ENCODE peak calls at places on chromosomes 7 and 10, in six cellular contexts. B is A673, J is heart right ventricle, U is stomach, N is tibial artery, P is transverse colon. D is an unnamed sample.
A peak's percentile ranks its signal among the peaks of the same experiment; 100 is the strongest.

GRCh38 chr7:2517678-2518077 is 1.9 kb upstream of the LFNG start:
- DNase-seq in B (no peak), J (no peak), U (no peak), N (no peak), P (no peak), D (no peak)

GRCh38 chr10:5047912-5048628 is 44.4 kb upstream of the AKR1C2 start:
- DNase-seq in B (no peak), J (no peak), U (no peak), N (no peak), P (no peak), D (no peak)

GRCh38 chr7:100983451-100984187 is 14.3 kb downstream of the MUC12 start:
- DNase-seq in B (no peak), J (no peak), U (no peak), N (no peak), P (peak; percentile 68), D (peak; percentile 84)

GRCh38 chr7:148486937-148487336 is 103.6 kb upstream of the C7orf33 start:
- DNase-seq in B (no peak), J (no peak), U (no peak), N (no peak), P (no peak), D (no peak)

GRCh38 chr10:13969118-13969791 is 361.5 kb downstream of the FRMD4A start:
- DNase-seq in B (no peak), J (no peak), U (no peak), N (no peak), P (no peak), D (no peak)

GRCh38 chr7:7639847-7640220 is 718 bp upstream of the UMAD1 start:
- DNase-seq in B (peak; percentile 40), J (no peak), U (no peak), N (no peak), P (peak; percentile 37), D (peak; percentile 17)

GRCh38 chr7:100013328-100013676 is 2.1 kb upstream of the ZKSCAN1 start:
- DNase-seq in B (no peak), J (no peak), U (no peak), N (peak; percentile 11), P (no peak), D (no peak)

GRCh38 chr10:102951316-102951715 is 33.2 kb downstream of the CNNM2 start:
- DNase-seq in B (no peak), J (no peak), U (no peak), N (no peak), P (no peak), D (no peak)

GRCh38 chr7:55557666-55558188 is 14.6 kb downstream of the VOPP1 start:
- DNase-seq in B (no peak), J (no peak), U (no peak), N (no peak), P (no peak), D (no peak)

GRCh38 chr10:110137142-110137545 is 70.3 kb upstream of the MXI1 start:
- DNase-seq in B (peak; percentile 81), J (no peak), U (no peak), N (no peak), P (no peak), D (peak; percentile 14)

GRCh38 chr10:92790449-92790848 is 57.9 kb upstream of the EXOC6 start:
- DNase-seq in B (no peak), J (no peak), U (no peak), N (no peak), P (no peak), D (no peak)

GRCh38 chr10:5538446-5538845 is 13.7 kb downstream of the CALML3 start:
- DNase-seq in B (no peak), J (no peak), U (peak; percentile 9), N (peak; percentile 17), P (peak; percentile 6), D (no peak)

GRCh38 chr10:88379575-88379974 is 203.5 kb downstream of the RNLS start:
- DNase-seq in B (no peak), J (no peak), U (no peak), N (no peak), P (peak; percentile 35), D (no peak)

GRCh38 chr7:158734861-158735260 is 30.3 kb upstream of the NCAPG2 start:
- DNase-seq in B (no peak), J (no peak), U (no peak), N (no peak), P (no peak), D (no peak)

GRCh38 chr10:125284875-125285597 is 124.7 kb upstream of the CTBP2 start:
- DNase-seq in B (peak; percentile 40), J (no peak), U (no peak), N (no peak), P (no peak), D (no peak)

GRCh38 chr10:60981012-60981411 is 37.0 kb upstream of the RHOBTB1 start:
- DNase-seq in B (no peak), J (no peak), U (no peak), N (no peak), P (no peak), D (no peak)

GRCh38 chr10:12906051-12906541 is 95.4 kb downstream of the CCDC3 start:
- DNase-seq in B (no peak), J (no peak), U (no peak), N (peak; percentile 86), P (no peak), D (peak; percentile 74)

GRCh38 chr7:81138850-81139249 is 220.0 kb upstream of the SEMA3C start:
- DNase-seq in B (no peak), J (no peak), U (no peak), N (no peak), P (no peak), D (no peak)

GRCh38 chr7:101817031-101817929 is at the start of gene CUX1:
- DNase-seq in B (peak; percentile 27), J (peak; percentile 34), U (peak; percentile 54), N (no peak), P (peak; percentile 59), D (peak; percentile 22)

GRCh38 chr7:128909605-128910568 is 622 bp downstream of the KCP start:
- DNase-seq in B (peak; percentile 55), J (no peak), U (no peak), N (peak; percentile 62), P (no peak), D (no peak)

GRCh38 chr10:78973901-78974408 is 94.8 kb upstream of the ZMIZ1 start:
- DNase-seq in B (peak; percentile 95), J (peak; percentile 79), U (no peak), N (no peak), P (no peak), D (peak; percentile 81)

GRCh38 chr10:43373461-43373860 is 2.0 kb downstream of the FXYD4 start:
- DNase-seq in B (no peak), J (no peak), U (no peak), N (no peak), P (no peak), D (no peak)

GRCh38 chr7:83648464-83649241 is at the start of gene SEMA3E:
- DNase-seq in B (no peak), J (no peak), U (peak; percentile 32), N (no peak), P (no peak), D (peak; percentile 38)

GRCh38 chr7:80827238-80827633 is 91.6 kb downstream of the SEMA3C start:
- DNase-seq in B (no peak), J (no peak), U (no peak), N (no peak), P (no peak), D (peak; percentile 26)

GRCh38 chr7:139588632-139589031 is 65.1 kb downstream of the CLEC2L start:
- DNase-seq in B (peak; percentile 52), J (no peak), U (peak; percentile 20), N (no peak), P (no peak), D (no peak)

GRCh38 chr7:43658718-43659548 is 70.4 kb downstream of the COA1 start:
- DNase-seq in B (no peak), J (no peak), U (no peak), N (no peak), P (no peak), D (no peak)

GRCh38 chr7:157337316-157338149 is 729 bp downstream of the DNAJB6 start:
- DNase-seq in B (peak; percentile 52), J (peak; percentile 73), U (peak; percentile 76), N (peak; percentile 78), P (peak; percentile 83), D (peak; percentile 31)

GRCh38 chr7:90520484-90520883 is 51.0 kb downstream of the PTTG1IP2 start:
- DNase-seq in B (peak; percentile 22), J (no peak), U (no peak), N (no peak), P (no peak), D (no peak)
- TF ChIP-seq CTCF in B (peak; percentile 65), J (peak; percentile 16), U (no peak), N (no peak), P (peak; percentile 32), D (peak; percentile 20)

GRCh38 chr7:154688952-154689351 is 314.0 kb downstream of the PAXIP1 start:
- DNase-seq in B (no peak), J (no peak), U (no peak), N (no peak), P (no peak), D (no peak)
- H3K27me3 ChIP-seq in B (no peaks in the 10 kb centered on the region), J (no peaks in the 10 kb centered on the region), U (no peaks in the 10 kb centered on the region), N (no peaks in the 10 kb centered on the region), P (no peaks in the 10 kb centered on the region), D (no peaks in the 10 kb centered on the region)

DNA sequence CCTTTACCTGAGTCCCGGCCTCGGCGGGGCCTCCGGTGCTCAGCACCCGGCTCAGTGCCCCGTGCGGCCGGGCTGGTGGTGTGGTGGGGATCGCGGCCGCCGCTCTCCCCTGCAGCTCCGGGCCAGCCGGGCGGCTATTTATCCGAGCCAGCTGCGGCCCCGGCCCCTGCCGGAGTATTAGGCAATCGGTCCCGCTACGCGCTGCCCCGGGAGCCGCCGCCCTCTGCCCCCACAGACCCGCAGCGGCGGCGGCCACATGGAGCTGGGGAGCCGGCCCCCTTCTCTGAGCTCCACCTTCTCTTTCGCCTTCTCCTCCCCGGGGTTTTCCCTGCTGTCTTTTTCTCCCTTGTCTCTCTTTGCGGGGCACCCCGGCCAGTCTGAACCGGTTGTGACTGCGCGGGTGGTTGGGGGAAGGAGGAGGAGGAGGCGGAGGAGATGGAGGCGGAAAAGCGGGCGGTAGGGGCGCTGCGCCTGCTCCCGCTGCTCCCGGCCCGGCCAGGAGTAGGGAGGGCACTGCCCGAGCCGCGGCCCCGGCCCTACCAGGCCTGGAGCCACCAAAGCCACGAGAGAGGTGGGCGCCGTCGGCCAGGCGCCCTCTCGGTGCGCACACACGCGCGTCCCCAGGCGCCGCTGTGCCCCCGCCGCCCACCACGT is at the start of gene SLC16A9:
- DNase-seq in B (peak; percentile 74), J (peak; percentile 57), U (peak; percentile 44), N (peak; percentile 80), P (peak; percentile 69), D (peak; percentile 56)
- TF ChIP-seq CTCF in B (peak; percentile 46), J (peak; percentile 57), U (peak; percentile 21), N (peak; percentile 41), P (peak; percentile 28), D (peak; percentile 46)

DNA sequence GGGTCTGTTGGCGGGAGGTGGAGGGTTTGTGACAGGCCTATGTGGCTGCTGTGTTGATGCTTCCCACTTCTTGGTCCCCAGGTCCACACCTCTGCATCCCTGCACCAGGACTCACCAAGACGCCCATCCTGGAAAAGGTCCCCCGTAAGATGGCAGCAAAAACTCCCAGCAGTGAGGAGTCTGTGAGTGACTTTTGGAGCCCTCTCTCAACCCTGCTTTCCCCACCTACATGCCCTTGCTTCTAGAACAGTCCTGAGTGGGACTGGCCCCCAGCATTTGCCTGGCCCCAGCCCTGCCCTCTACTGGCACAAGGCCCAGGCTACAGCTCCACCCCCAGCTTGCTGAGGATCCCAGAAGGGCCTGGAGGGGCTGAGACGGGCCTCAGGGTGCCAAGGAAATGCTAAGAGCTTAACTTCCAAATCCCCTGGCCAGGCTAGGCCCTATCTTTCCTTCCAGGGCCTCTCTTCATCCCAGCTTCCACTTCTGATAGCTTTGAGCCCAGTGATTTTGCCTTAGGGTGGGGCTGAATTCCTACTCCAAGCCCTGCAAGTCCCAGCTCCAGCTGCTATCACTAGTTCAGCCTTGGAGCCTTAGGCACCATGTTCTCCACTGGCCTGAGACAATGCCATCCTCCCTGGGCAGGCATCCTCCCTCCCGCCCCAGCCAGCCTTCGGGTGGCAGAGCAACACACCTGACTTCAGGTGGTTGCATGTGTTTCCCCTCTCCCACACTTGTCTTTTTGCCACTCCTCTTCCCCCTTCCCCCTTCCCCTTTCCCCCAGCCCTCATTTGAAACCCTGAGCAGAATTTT is 2.8 kb downstream of the CHAT start:
- DNase-seq in B (no peak), J (no peak), U (no peak), N (peak; percentile 49), P (no peak), D (no peak)
- H3K27me3 ChIP-seq in B (peaks cover 56% of the 10 kb centered on the region), J (peaks cover 93% of the 10 kb centered on the region), U (peaks cover 96% of the 10 kb centered on the region), N (no peaks in the 10 kb centered on the region), P (peaks cover 71% of the 10 kb centered on the region), D (peaks cover 37% of the 10 kb centered on the region)